ENCODE peak calls at places on chromosomes 4 and X, in five cellular contexts. N, Y, F, D and J are unnamed samples.

GRCh38 chr4:68360570-68360969 is 10.7 kb upstream of the YTHDC1 start:
- DNase-seq in Y (no peak), N (no peak), D (no peak), F (no peak), J (no peak)

GRCh38 chr4:336099-336892 is 1.3 kb upstream of the ZNF141 start:
- DNase-seq in N (no peak), Y (no peak), F (peak; percentile 51), D (no peak), J (no peak)

GRCh38 chr4:83180469-83180968 is 66.0 kb upstream of the PLAC8 start:
- DNase-seq in D (peak; percentile 79), N (no peak), F (no peak), Y (no peak), J (no peak)

GRCh38 chrX:25206761-25207160 is 191.0 kb upstream of the ARX start:
- DNase-seq in F (no peak), N (no peak), D (no peak), Y (peak; percentile 74), J (no peak)

GRCh38 chr4:2861631-2862436 is 18.2 kb downstream of the ADD1 start:
- DNase-seq in F (no peak), D (no peak), N (no peak), Y (no peak), J (no peak)

GRCh38 chrX:40267334-40268118 is 169.8 kb upstream of the BCOR start:
- DNase-seq in N (peak; percentile 50), Y (no peak), F (no peak), D (peak; percentile 19), J (no peak)

GRCh38 chrX:109622270-109622669 is 2.7 kb downstream of the KCNE5 start:
- DNase-seq in N (no peak), Y (no peak), D (no peak), F (no peak), J (no peak)

GRCh38 chr4:78057600-78058560 is 757 bp downstream of the FRAS1 start:
- DNase-seq in F (peak; percentile 70), Y (peak; percentile 34), N (peak; percentile 34), D (no peak), J (peak; percentile 49)

GRCh38 chr4:102554482-102554881 is 53.3 kb downstream of the NFKB1 start:
- DNase-seq in D (no peak), N (peak; percentile 34), F (peak; percentile 50), Y (no peak), J (no peak)

GRCh38 chr4:56910172-56910967 is 2.7 kb downstream of the REST start:
- DNase-seq in N (peak; percentile 33), F (no peak), Y (no peak), D (no peak), J (no peak)

GRCh38 chr4:52017809-52018208 is 2.4 kb downstream of the LRRC66 start:
- DNase-seq in F (no peak), N (no peak), D (no peak), Y (no peak), J (no peak)

GRCh38 chr4:185424905-185425599 is 712 bp downstream of the UFSP2 start:
- DNase-seq in N (no peak), Y (peak; percentile 31), D (no peak), F (no peak), J (no peak)

GRCh38 chr4:67934628-67935027 is 28.7 kb downstream of the TMPRSS11A start:
- DNase-seq in Y (peak; percentile 62), N (no peak), F (no peak), D (no peak), J (no peak)

GRCh38 chr4:74018116-74018515 is 19.6 kb upstream of the CXCL5 start:
- DNase-seq in F (no peak), D (no peak), N (no peak), Y (no peak), J (no peak)

GRCh38 chr4:24630937-24631336 is 46.6 kb upstream of the DHX15 start:
- DNase-seq in Y (no peak), D (no peak), N (no peak), F (no peak), J (no peak)

GRCh38 chr4:138949866-138950265 is 65.7 kb upstream of the NOCT start:
- DNase-seq in D (no peak), N (no peak), F (no peak), Y (no peak), J (no peak)

GRCh38 chr4:164442167-164442566 is 311.8 kb upstream of the SMIM31 start:
- DNase-seq in N (peak; percentile 30), F (no peak), Y (peak; percentile 92), D (no peak), J (no peak)

GRCh38 chr4:98682719-98683118 is 24.3 kb upstream of the TSPAN5 start:
- DNase-seq in N (no peak), D (no peak), F (no peak), Y (no peak), J (no peak)

GRCh38 chrX:138886769-138887168 is 175.3 kb upstream of the FGF13 start:
- DNase-seq in Y (peak; percentile 80), F (no peak), D (no peak), N (peak; percentile 38), J (no peak)

GRCh38 chr4:102501635-102502382 is 650 bp downstream of the NFKB1 start:
- DNase-seq in Y (peak; percentile 68), N (peak; percentile 83), D (peak; percentile 54), F (peak; percentile 89), J (peak; percentile 64)

GRCh38 chrX:118553042-118553714 is 57.6 kb downstream of the DOCK11 start:
- DNase-seq in F (no peak), Y (no peak), N (no peak), D (no peak), J (no peak)

GRCh38 chr4:141642068-141642467 is 5.7 kb downstream of the IL15 start:
- DNase-seq in N (no peak), F (no peak), D (no peak), Y (no peak), J (no peak)

GRCh38 chr4:141645611-141646340 is 9.4 kb downstream of the IL15 start:
- DNase-seq in D (no peak), N (peak; percentile 77), Y (peak; percentile 88), F (no peak), J (no peak)

GRCh38 chr4:141642711-141643110 is 6.3 kb downstream of the IL15 start:
- DNase-seq in F (no peak), N (no peak), Y (peak; percentile 84), D (no peak), J (no peak)

GRCh38 chr4:141640692-141641091 is 4.3 kb downstream of the IL15 start:
- DNase-seq in F (no peak), N (no peak), Y (no peak), D (no peak), J (no peak)

GRCh38 chr4:141643557-141643956 is 7.2 kb downstream of the IL15 start:
- DNase-seq in Y (peak; percentile 97), F (no peak), D (no peak), N (peak; percentile 51), J (no peak)
- H3K27me3 ChIP-seq in Y (no peaks in the 10 kb centered on the region), F (no peaks in the 10 kb centered on the region), D (no peaks in the 10 kb centered on the region), N (no peaks in the 10 kb centered on the region), J (no peaks in the 10 kb centered on the region)

DNA sequence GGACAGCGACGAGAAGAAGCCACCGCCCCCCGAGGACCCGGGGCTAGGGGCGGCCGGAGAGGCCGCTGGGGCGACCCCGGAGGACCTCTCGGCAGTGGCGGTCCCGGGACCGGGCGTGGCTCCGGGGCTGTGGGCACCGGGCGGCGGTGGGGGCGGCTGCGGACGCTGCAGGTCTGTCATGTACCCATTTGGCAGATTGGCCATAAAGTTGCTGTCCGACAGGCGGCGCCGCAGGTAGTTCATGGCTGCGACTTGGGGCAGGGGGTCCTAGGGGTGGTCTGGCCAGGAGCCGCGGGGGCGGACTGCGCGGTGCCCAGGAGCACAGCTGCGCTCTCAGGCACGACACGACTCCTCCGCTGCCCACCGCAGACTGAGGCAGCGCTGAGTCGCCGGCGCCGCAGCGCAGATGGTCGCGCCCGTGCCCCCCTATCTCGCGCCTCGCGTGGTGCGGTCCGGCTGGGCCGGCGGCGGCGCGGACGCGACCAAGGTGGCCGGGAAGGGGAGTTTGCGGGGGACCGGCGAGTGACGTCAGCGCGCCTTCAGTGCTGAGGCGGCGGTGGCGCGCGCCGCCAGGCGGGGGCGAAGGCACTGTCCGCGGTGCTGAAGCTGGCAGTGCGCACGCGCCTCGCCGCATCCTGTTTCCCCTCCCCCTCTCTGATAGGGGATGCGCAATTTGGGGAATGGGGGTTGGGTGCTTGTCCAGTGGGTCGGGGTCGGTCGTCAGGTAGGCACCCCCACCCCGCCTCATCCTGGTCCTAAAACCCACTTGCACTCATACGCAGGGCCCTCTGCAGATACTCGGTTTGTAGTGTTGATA is at the start of gene SYN1:
- DNase-seq in F (peak; percentile 86), D (no peak), Y (peak; percentile 29), N (peak; percentile 64), J (no peak)
- H3K4me3 ChIP-seq in F (no peak within 1 kb of the TSS), D (no peak within 1 kb of the TSS), Y (peak within 1 kb of the TSS; percentile 31), N (peak within 1 kb of the TSS; percentile 21), J (peak within 1 kb of the TSS; percentile 23)

GRCh38 chr4:173532725-173533511 is 2.9 kb upstream of the HAND2 start:
- DNase-seq in F (no peak), Y (no peak), D (no peak), N (no peak), J (no peak)

GRCh38 chr4:173535932-173536331 is 5.9 kb upstream of the HAND2 start:
- DNase-seq in Y (no peak), F (no peak), D (no peak), N (no peak), J (no peak)

GRCh38 chr4:173535165-173535737 is 5.2 kb upstream of the HAND2 start:
- DNase-seq in N (no peak), D (no peak), F (no peak), Y (no peak), J (no peak)

GRCh38 chr4:173536808-173537429 is 6.9 kb upstream of the HAND2 start:
- DNase-seq in N (no peak), F (no peak), D (no peak), Y (no peak), J (no peak)

GRCh38 chr4:173534439-173534838 is 4.4 kb upstream of the HAND2 start:
- DNase-seq in N (no peak), Y (no peak), F (no peak), D (no peak), J (no peak)
- H3K27me3 ChIP-seq in N (peaks cover 71% of the 10 kb centered on the region), Y (peaks cover 64% of the 10 kb centered on the region), F (peaks cover 4% of the 10 kb centered on the region), D (peaks cover 17% of the 10 kb centered on the region), J (peaks cover 100% of the 10 kb centered on the region)

GRCh38 chrX:133681897-133682296 is 266.6 kb upstream of the GPC4 start:
- DNase-seq in F (no peak), D (no peak), Y (peak; percentile 52), N (no peak), J (no peak)
- H3K4me3 ChIP-seq in F (no peak overlapping the region), D (no peak overlapping the region), Y (no peak overlapping the region), N (no peak overlapping the region), J (no peak overlapping the region)

GRCh38 chr4:76894537-76894936 is 3.4 kb downstream of the SOWAHB start:
- DNase-seq in Y (no peak), D (peak; percentile 17), F (no peak), N (no peak), J (no peak)
- H3K27me3 ChIP-seq in Y (no peaks in the 10 kb centered on the region), D (peaks cover 12% of the 10 kb centered on the region), F (no peaks in the 10 kb centered on the region), N (peaks cover 17% of the 10 kb centered on the region), J (peaks cover 9% of the 10 kb centered on the region)

GRCh38 chr4:124710911-124711310 is 1.6 kb downstream of the ANKRD50 start:
- DNase-seq in F (no peak), N (peak; percentile 5), D (no peak), Y (no peak), J (no peak)
- H3K4me3 ChIP-seq in F (peak overlapping the region; percentile 58), N (peak overlapping the region; percentile 89), D (no peak overlapping the region), Y (peak overlapping the region; percentile 92), J (peak overlapping the region; percentile 96)